ENCODE peak calls at places on chromosomes 1 and 21, in six cellular contexts. Q, U, F, I, Z and H are unnamed samples.
A peak's percentile ranks its signal among the peaks of the same experiment; 100 is the strongest.

GRCh38 chr1:8455700-8456305 is 137.9 kb downstream of the SLC45A1 start:
- DNase-seq in U (no peak), Z (no peak), I (no peak), Q (no peak), F (no peak), H (no peak)

GRCh38 chr1:41713557-41714327 is 205.0 kb downstream of the HIVEP3 start:
- DNase-seq in I (peak; percentile 52), Q (no peak), F (no peak), U (no peak), Z (peak; percentile 55), H (no peak)

GRCh38 chr21:32056791-32057190 is 184.0 kb downstream of the HUNK start:
- DNase-seq in I (no peak), F (no peak), Q (no peak), U (no peak), Z (no peak), H (no peak)

GRCh38 chr1:115530407-115530806 is 111.4 kb upstream of the VANGL1 start:
- DNase-seq in Q (no peak), I (no peak), Z (peak; percentile 21), U (no peak), F (no peak), H (no peak)

GRCh38 chr1:184633785-184634184 is 120.9 kb downstream of the EDEM3 start:
- DNase-seq in U (no peak), Z (no peak), I (no peak), F (no peak), Q (no peak), H (no peak)

GRCh38 chr1:11116318-11116717 is 16.6 kb upstream of the EXOSC10 start:
- DNase-seq in Q (no peak), F (no peak), U (no peak), Z (no peak), I (no peak), H (no peak)

GRCh38 chr1:203289281-203289981 is 15.9 kb upstream of the BTG2 start:
- DNase-seq in F (peak; percentile 97), Z (no peak), U (no peak), I (no peak), Q (no peak), H (peak; percentile 85)

GRCh38 chr1:228921473-228921872 is 186.2 kb downstream of the RHOU start:
- DNase-seq in Q (no peak), I (no peak), F (peak; percentile 45), U (no peak), Z (no peak), H (no peak)

GRCh38 chr1:198672124-198672523 is 33.3 kb downstream of the PTPRC start:
- DNase-seq in Z (no peak), F (no peak), Q (no peak), U (no peak), I (no peak), H (no peak)

GRCh38 chr1:238951809-238952208 is 434.6 kb upstream of the CHRM3 start:
- DNase-seq in F (no peak), U (no peak), Z (peak; percentile 11), I (peak; percentile 21), Q (peak; percentile 10), H (no peak)

GRCh38 chr1:224333309-224333926 is 3.4 kb upstream of the NVL start:
- DNase-seq in U (peak; percentile 66), Q (peak; percentile 71), F (peak; percentile 48), Z (no peak), I (peak; percentile 57), H (peak; percentile 67)

GRCh38 chr1:43058545-43059360 is 100.1 kb upstream of the SLC2A1 start:
- DNase-seq in I (no peak), F (peak; percentile 50), U (no peak), Q (no peak), Z (no peak), H (no peak)

GRCh38 chr21:45972716-45973474 is 8.7 kb upstream of the COL6A1 start:
- DNase-seq in Z (peak; percentile 75), U (no peak), Q (no peak), I (no peak), F (no peak), H (no peak)

GRCh38 chr1:107727866-107728265 is 237.1 kb downstream of the VAV3 start:
- DNase-seq in Q (no peak), I (no peak), F (no peak), U (no peak), Z (no peak), H (no peak)

GRCh38 chr21:29311802-29312201 is 13.1 kb downstream of the BACH1 start:
- DNase-seq in Q (no peak), I (no peak), Z (no peak), F (no peak), U (no peak), H (no peak)

GRCh38 chr1:191892716-191893115 is 265.5 kb upstream of the RGS18 start:
- DNase-seq in Q (no peak), U (no peak), I (no peak), Z (no peak), F (no peak), H (no peak)

GRCh38 chr1:244273845-244274619 is 177.7 kb downstream of the ADSS2 start:
- DNase-seq in Q (no peak), F (peak; percentile 58), U (no peak), Z (peak; percentile 78), I (no peak), H (peak; percentile 8)

GRCh38 chr1:246332078-246332477 is 175.0 kb downstream of the SMYD3 start:
- DNase-seq in I (no peak), U (no peak), Q (no peak), F (no peak), Z (no peak), H (no peak)

GRCh38 chr1:156103521-156103947 is 11.0 kb upstream of the LMNA start:
- DNase-seq in U (no peak), Z (no peak), F (no peak), I (no peak), Q (no peak), H (peak; percentile 33)

GRCh38 chr1:93033785-93034184 is 45.3 kb upstream of the MTF2 start:
- DNase-seq in Q (no peak), I (no peak), Z (no peak), F (no peak), U (no peak), H (no peak)

GRCh38 chr21:36783612-36784383 is 84.9 kb downstream of the SIM2 start:
- DNase-seq in F (no peak), U (no peak), Z (no peak), Q (no peak), I (no peak), H (no peak)

GRCh38 chr1:13593511-13594131 is 10.0 kb downstream of the PDPN start:
- DNase-seq in U (no peak), I (no peak), Q (no peak), Z (no peak), F (no peak), H (no peak)

GRCh38 chr1:212414328-212415106 is at the start of gene PACC1:
- DNase-seq in F (peak; percentile 96), I (peak; percentile 100), Q (peak; percentile 85), U (peak; percentile 94), Z (peak; percentile 36), H (peak; percentile 85)

GRCh38 chr1:9590201-9590600 is 1.5 kb downstream of the TMEM201 start:
- DNase-seq in I (no peak), U (no peak), Z (no peak), Q (no peak), F (no peak), H (no peak)

GRCh38 chr1:227753999-227754764 is 18.9 kb downstream of the SNAP47 start:
- DNase-seq in I (no peak), Z (no peak), U (no peak), Q (peak; percentile 72), F (no peak), H (no peak)

GRCh38 chr1:201180901-201181300 is 9.7 kb upstream of the IGFN1 start:
- DNase-seq in Z (no peak), F (no peak), Q (peak; percentile 26), U (no peak), I (no peak), H (no peak)

GRCh38 chr1:61743716-61744620 is 1.7 kb downstream of the PATJ start:
- DNase-seq in I (peak; percentile 40), Z (no peak), Q (peak; percentile 16), U (no peak), F (no peak), H (no peak)

GRCh38 chr1:153336650-153337049 is 12.0 kb downstream of the PGLYRP4 start:
- DNase-seq in I (no peak), F (no peak), U (no peak), Q (no peak), Z (no peak), H (no peak)

GRCh38 chr1:61741682-61742619 is at the start of gene PATJ:
- DNase-seq in Q (peak; percentile 79), I (peak; percentile 65), Z (no peak), U (peak; percentile 89), F (peak; percentile 63), H (peak; percentile 65)

GRCh38 chr1:156413310-156414246 is 44.6 kb downstream of the RHBG start:
- DNase-seq in I (no peak), Z (no peak), F (no peak), Q (peak; percentile 68), U (no peak), H (no peak)

GRCh38 chr1:17351598-17352324 is 20.2 kb upstream of the PADI6 start:
- DNase-seq in Z (no peak), U (no peak), I (no peak), F (no peak), Q (no peak), H (no peak)

GRCh38 chr1:199403421-199404116 is 623.9 kb upstream of the NR5A2 start:
- DNase-seq in I (no peak), Q (peak; percentile 75), F (no peak), Z (no peak), U (no peak), H (no peak)

GRCh38 chr1:81478217-81478616 is 322.5 kb upstream of the ADGRL2 start:
- DNase-seq in I (no peak), U (no peak), F (no peak), Q (no peak), Z (no peak), H (no peak)

GRCh38 chr1:91011726-91012125 is 10.1 kb downstream of the ZNF644 start:
- DNase-seq in Z (no peak), Q (peak; percentile 41), U (no peak), I (no peak), F (no peak), H (no peak)

GRCh38 chr1:41716188-41717130 is 202.3 kb downstream of the HIVEP3 start:
- DNase-seq in Q (no peak), F (no peak), I (no peak), Z (no peak), U (no peak), H (no peak)

GRCh38 chr1:21072721-21073120 is 104.0 kb downstream of the EIF4G3 start:
- DNase-seq in F (no peak), Z (no peak), U (no peak), I (no peak), Q (no peak), H (no peak)

GRCh38 chr1:115458426-115459114 is 120.5 kb upstream of the NGF start:
- DNase-seq in I (no peak), Z (no peak), U (no peak), Q (no peak), F (no peak), H (no peak)

GRCh38 chr21:17466166-17466565 is 46.7 kb upstream of the CXADR start:
- DNase-seq in I (no peak), Z (no peak), Q (no peak), U (no peak), F (no peak), H (no peak)